ENCODE peak calls at places on chromosomes 16 and 17, in eight cellular contexts. E is left ventricle myocardium inferior; K is CD8-positive, alpha-beta memory T cell; T is adrenal gland; U is SK-N-SH; V is neural progenitor cell; L is PC-9; P is mammary epithelial cell. X is an unnamed sample.
A peak's percentile ranks its signal among the peaks of the same experiment; 100 is the strongest.

GRCh38 chr16:3959148-3959547 is 78.6 kb upstream of the CREBBP start:
- DNase-seq in E (no peak), K (no peak), T (peak; percentile 69), U (no peak), V (no peak), L (peak; percentile 33), P (peak; percentile 43), X (no peak)

GRCh38 chr17:43755389-43755875 is 3.2 kb downstream of the SOST start:
- DNase-seq in E (no peak), K (no peak), T (no peak), U (no peak), V (peak; percentile 64), L (no peak), P (no peak), X (no peak)

GRCh38 chr17:71869833-71870545 is 250.8 kb upstream of the SOX9 start:
- DNase-seq in E (no peak), K (no peak), T (no peak), U (no peak), V (no peak), L (no peak), P (no peak), X (no peak)

GRCh38 chr17:81685108-81685507 is 1.3 kb downstream of the HGS start:
- DNase-seq in E (no peak), K (no peak), T (no peak), U (peak; percentile 28), V (no peak), L (peak; percentile 31), P (peak; percentile 92), X (no peak)

GRCh38 chr16:27752241-27752640 is 202.3 kb downstream of the KATNIP start:
- DNase-seq in E (no peak), K (no peak), T (no peak), U (no peak), V (no peak), L (no peak), P (no peak), X (no peak)

GRCh38 chr16:77660311-77660710 is 62.0 kb upstream of the NUDT7 start:
- DNase-seq in E (no peak), K (no peak), T (no peak), U (peak; percentile 45), V (peak; percentile 62), L (no peak), P (peak; percentile 33), X (no peak)

GRCh38 chr16:10965440-10966039 is 21.2 kb downstream of the CLEC16A start:
- DNase-seq in E (no peak), K (no peak), T (no peak), U (no peak), V (no peak), L (no peak), P (no peak), X (no peak)

GRCh38 chr17:42744283-42744805 is 496 bp downstream of the EZH1 start:
- DNase-seq in E (peak; percentile 85), K (no peak), T (peak; percentile 83), U (no peak), V (no peak), L (peak; percentile 81), P (peak; percentile 76), X (peak; percentile 68)

GRCh38 chr16:69241911-69242310 is 54.9 kb downstream of the SNTB2 start:
- DNase-seq in E (no peak), K (no peak), T (no peak), U (no peak), V (no peak), L (no peak), P (no peak), X (no peak)

GRCh38 chr16:85055503-85056210 is 28.1 kb downstream of the KIAA0513 start:
- DNase-seq in E (no peak), K (peak; percentile 91), T (peak; percentile 86), U (peak; percentile 43), V (no peak), L (peak; percentile 22), P (peak; percentile 25), X (peak; percentile 91)

GRCh38 chr17:8793649-8794048 is 5.5 kb downstream of the MFSD6L start:
- DNase-seq in E (no peak), K (no peak), T (no peak), U (no peak), V (no peak), L (no peak), P (no peak), X (no peak)

GRCh38 chr16:138049-138417 is 440 bp downstream of the NPRL3 start:
- DNase-seq in E (no peak), K (no peak), T (no peak), U (peak; percentile 76), V (peak; percentile 81), L (peak; percentile 28), P (no peak), X (peak; percentile 28)

GRCh38 chr17:65183736-65184135 is 46.6 kb downstream of the RGS9 start:
- DNase-seq in E (no peak), K (no peak), T (no peak), U (no peak), V (peak; percentile 76), L (peak; percentile 60), P (no peak), X (no peak)

GRCh38 chr17:83037084-83037950 is 42.1 kb upstream of the METRNL start:
- DNase-seq in E (no peak), K (no peak), T (peak; percentile 30), U (peak; percentile 23), V (peak; percentile 51), L (no peak), P (no peak), X (no peak)

GRCh38 chr16:55249936-55250335 is 74.1 kb upstream of the IRX6 start:
- DNase-seq in E (no peak), K (no peak), T (no peak), U (no peak), V (no peak), L (no peak), P (no peak), X (no peak)

GRCh38 chr17:57989011-57989345 is 924 bp upstream of the VEZF1 start:
- DNase-seq in E (no peak), K (no peak), T (peak; percentile 82), U (peak; percentile 63), V (peak; percentile 34), L (no peak), P (no peak), X (no peak)

GRCh38 chr17:66678827-66679226 is 156.1 kb upstream of the CACNG5 start:
- DNase-seq in E (no peak), K (no peak), T (no peak), U (no peak), V (no peak), L (no peak), P (no peak), X (no peak)

GRCh38 chr16:47694543-47694942 is 233.4 kb downstream of the PHKB start:
- DNase-seq in E (no peak), K (no peak), T (no peak), U (no peak), V (peak; percentile 11), L (no peak), P (no peak), X (no peak)

GRCh38 chr16:50190292-50190691 is 37.2 kb downstream of the TENT4B start:
- DNase-seq in E (no peak), K (no peak), T (no peak), U (no peak), V (no peak), L (no peak), P (no peak), X (no peak)

GRCh38 chr17:31487648-31488263 is 96.3 kb downstream of the RAB11FIP4 start:
- DNase-seq in E (peak; percentile 85), K (peak; percentile 96), T (peak; percentile 94), U (peak; percentile 97), V (peak; percentile 98), L (peak; percentile 94), P (peak; percentile 94), X (peak; percentile 92)
- H3K4me1 ChIP-seq in E (peaks cover 52% of the 10 kb centered on the region), K (peaks cover 46% of the 10 kb centered on the region), T (peaks cover 13% of the 10 kb centered on the region), U (peaks cover 25% of the 10 kb centered on the region), V (peaks cover 17% of the 10 kb centered on the region), L (peaks cover 32% of the 10 kb centered on the region), P (peaks cover 7% of the 10 kb centered on the region), X (peaks cover 49% of the 10 kb centered on the region)

DNA sequence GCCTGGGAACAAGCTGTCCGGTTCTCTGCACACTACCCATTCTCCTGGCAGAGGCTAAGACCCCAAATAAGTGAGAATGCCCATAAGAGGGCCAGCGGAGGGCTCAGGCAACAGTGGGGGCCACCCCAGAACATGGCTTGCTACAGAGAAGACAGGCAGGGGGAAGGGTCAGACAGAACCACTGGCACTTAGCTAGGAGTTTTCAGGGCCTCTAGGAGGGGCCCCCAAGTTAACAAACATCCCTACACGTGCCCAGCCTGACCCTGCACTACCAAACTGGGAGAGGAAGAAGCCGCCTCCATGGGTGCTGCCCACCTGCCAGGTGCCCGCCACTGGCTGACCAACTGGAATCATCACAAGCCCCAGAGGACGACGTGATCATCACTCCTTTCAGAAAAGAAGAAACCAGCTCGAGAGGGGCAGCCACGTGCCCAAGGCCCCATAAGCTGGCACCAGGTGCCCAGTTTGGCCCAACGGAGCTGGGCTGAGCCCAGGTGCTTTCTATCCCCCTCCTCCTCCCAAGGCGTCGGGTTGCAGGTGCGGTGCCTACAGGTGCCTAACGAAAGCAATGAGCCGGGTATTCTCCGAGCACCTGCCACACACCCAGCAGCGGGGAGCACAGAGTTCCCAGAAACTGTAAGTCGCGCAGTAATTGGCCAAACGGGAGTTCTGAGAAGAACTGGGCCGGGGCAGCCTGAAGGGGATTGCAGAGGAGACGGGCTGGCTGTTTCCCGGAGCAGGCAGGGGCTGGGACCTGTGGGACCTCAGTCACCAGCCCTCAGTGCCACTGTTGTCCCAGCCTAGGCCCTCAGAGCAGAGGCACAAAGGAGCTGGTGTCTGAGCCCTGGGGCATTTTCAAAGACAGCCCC is 13.2 kb downstream of the RPH3AL start:
- DNase-seq in E (no peak), K (no peak), T (no peak), U (peak; percentile 26), V (no peak), L (no peak), P (no peak), X (no peak)
- H3K27ac ChIP-seq in E (no peak overlapping the region), K (no peak overlapping the region), T (peak overlapping the region; percentile 85), U (no peak overlapping the region), V (no peak overlapping the region), L (no peak overlapping the region), P (no peak overlapping the region), X (no peak overlapping the region)

GRCh38 chr16:73046484-73047214 is 1.3 kb downstream of the ZFHX3 start:
- DNase-seq in E (no peak), K (no peak), T (no peak), U (no peak), V (no peak), L (no peak), P (no peak), X (no peak)
- H3K4me3 ChIP-seq in E (peak overlapping the region; percentile 94), K (no peak overlapping the region), T (peak overlapping the region; percentile 89), U (peak overlapping the region; percentile 68), V (no peak overlapping the region), L (peak overlapping the region; percentile 89), P (no peak overlapping the region), X (no peak overlapping the region)

GRCh38 chr16:89041571-89042481 is 51.8 kb upstream of the ACSF3 start:
- DNase-seq in E (no peak), K (no peak), T (no peak), U (no peak), V (no peak), L (no peak), P (no peak), X (peak; percentile 12)

GRCh38 chr16:89040861-89041570 is 52.6 kb upstream of the ACSF3 start:
- DNase-seq in E (no peak), K (no peak), T (no peak), U (no peak), V (no peak), L (no peak), P (no peak), X (no peak)

GRCh38 chr16:89044394-89045180 is 49.1 kb upstream of the ACSF3 start:
- DNase-seq in E (peak; percentile 2), K (peak; percentile 24), T (no peak), U (peak; percentile 85), V (no peak), L (no peak), P (no peak), X (no peak)

GRCh38 chr16:89043636-89044393 is 49.8 kb upstream of the ACSF3 start:
- DNase-seq in E (no peak), K (no peak), T (no peak), U (no peak), V (no peak), L (no peak), P (no peak), X (no peak)

GRCh38 chr16:89042711-89043551 is 50.7 kb upstream of the ACSF3 start:
- DNase-seq in E (no peak), K (no peak), T (no peak), U (no peak), V (no peak), L (no peak), P (no peak), X (no peak)
- H3K4me1 ChIP-seq in E (no peaks in the 10 kb centered on the region), K (no peaks in the 10 kb centered on the region), T (no peaks in the 10 kb centered on the region), U (peaks cover 12% of the 10 kb centered on the region), V (peaks cover 1% of the 10 kb centered on the region), L (no peaks in the 10 kb centered on the region), P (no peaks in the 10 kb centered on the region), X (no peaks in the 10 kb centered on the region)